ENCODE peak calls at places on chromosomes 7 and 10, in four cellular contexts. One of them, this sample, is unnamed.
A peak's percentile ranks its signal among the peaks of the same experiment; 100 is the strongest.

GRCh38 chr7:140214075-140214684 is 37.4 kb upstream of the KDM7A start:
- DNase-seq in HepG2: peak; percentile 42
- DNase-seq in GM12878: peak; percentile 43
- DNase-seq in K562: no peak
- DNase-seq in this sample: no peak

GRCh38 chr10:124741281-124741921 is 2.8 kb downstream of the FAM53B start:
- DNase-seq in GM12878: no peak
- DNase-seq in HepG2: peak; percentile 80
- DNase-seq in K562: peak; percentile 76
- DNase-seq in this sample: peak; percentile 88

GRCh38 chr10:101576229-101576863 is 11.7 kb downstream of the POLL start:
- DNase-seq in GM12878: no peak
- DNase-seq in K562: peak; percentile 58
- DNase-seq in HepG2: no peak
- DNase-seq in this sample: no peak

GRCh38 chr7:116786791-116787443 is 75.5 kb upstream of the CAPZA2 start:
- DNase-seq in HepG2: peak; percentile 47
- DNase-seq in GM12878: peak; percentile 58
- DNase-seq in K562: no peak
- DNase-seq in this sample: no peak

GRCh38 chr10:117165557-117166419 is 27.7 kb upstream of the VAX1 start:
- DNase-seq in HepG2: no peak
- DNase-seq in K562: peak; percentile 64
- DNase-seq in GM12878: no peak
- DNase-seq in this sample: peak; percentile 86

GRCh38 chr7:143299840-143300239 is 11.7 kb downstream of the CASP2 start:
- DNase-seq in HepG2: peak; percentile 36
- DNase-seq in GM12878: no peak
- DNase-seq in K562: peak; percentile 64
- DNase-seq in this sample: peak; percentile 73

GRCh38 chr7:73530800-73531199 is 8.7 kb upstream of the BAZ1B start:
- DNase-seq in HepG2: no peak
- DNase-seq in GM12878: no peak
- DNase-seq in K562: peak; percentile 35
- DNase-seq in this sample: no peak

GRCh38 chr10:19302117-19302516 is 253.5 kb downstream of the MALRD1 start:
- DNase-seq in HepG2: no peak
- DNase-seq in GM12878: no peak
- DNase-seq in K562: no peak
- DNase-seq in this sample: no peak

GRCh38 chr10:84237199-84238051 is 3.9 kb downstream of the LRIT1 start:
- DNase-seq in HepG2: no peak
- DNase-seq in GM12878: no peak
- DNase-seq in K562: peak; percentile 62
- DNase-seq in this sample: peak; percentile 84

GRCh38 chr7:90412458-90413184 is 9.4 kb downstream of the CLDN12 start:
- DNase-seq in K562: peak; percentile 15
- DNase-seq in GM12878: no peak
- DNase-seq in HepG2: peak; percentile 44
- DNase-seq in this sample: peak; percentile 54

GRCh38 chr7:145681646-145682045 is 435.0 kb upstream of the CNTNAP2 start:
- DNase-seq in GM12878: no peak
- DNase-seq in HepG2: no peak
- DNase-seq in K562: no peak
- DNase-seq in this sample: no peak

GRCh38 chr7:66867198-66867790 is 53.7 kb upstream of the TMEM248 start:
- DNase-seq in HepG2: peak; percentile 11
- DNase-seq in GM12878: no peak
- DNase-seq in K562: no peak
- DNase-seq in this sample: no peak

GRCh38 chr10:35643976-35644799 is 2.1 kb upstream of the FZD8 start:
- DNase-seq in K562: no peak
- DNase-seq in HepG2: no peak
- DNase-seq in GM12878: no peak
- DNase-seq in this sample: peak; percentile 32

GRCh38 chr7:94330474-94331027 is 64.1 kb upstream of the COL1A2 start:
- DNase-seq in GM12878: no peak
- DNase-seq in HepG2: no peak
- DNase-seq in K562: no peak
- DNase-seq in this sample: no peak

GRCh38 chr10:23534328-23534727 is 95.5 kb downstream of the OTUD1 start:
- DNase-seq in HepG2: no peak
- DNase-seq in K562: no peak
- DNase-seq in GM12878: no peak
- DNase-seq in this sample: no peak

GRCh38 chr7:25496394-25497103 is 268.3 kb upstream of the NPVF start:
- DNase-seq in HepG2: no peak
- DNase-seq in K562: peak; percentile 20
- DNase-seq in GM12878: peak; percentile 39
- DNase-seq in this sample: no peak

GRCh38 chr7:33649476-33650441 is 255.6 kb upstream of the BMPER start:
- DNase-seq in HepG2: no peak
- DNase-seq in GM12878: no peak
- DNase-seq in K562: no peak
- DNase-seq in this sample: no peak

GRCh38 chr7:155052982-155053381 is 17.1 kb upstream of the HTR5A start:
- DNase-seq in GM12878: no peak
- DNase-seq in HepG2: no peak
- DNase-seq in K562: no peak
- DNase-seq in this sample: no peak

GRCh38 chr7:33798671-33799325 is 106.5 kb upstream of the BMPER start:
- DNase-seq in HepG2: no peak
- DNase-seq in K562: no peak
- DNase-seq in GM12878: no peak
- DNase-seq in this sample: no peak

GRCh38 chr7:95865716-95866371 is 93.5 kb downstream of the DYNC1I1 start:
- DNase-seq in GM12878: no peak
- DNase-seq in K562: no peak
- DNase-seq in HepG2: peak; percentile 25
- DNase-seq in this sample: no peak

GRCh38 chr10:52814506-52814905 is 41.9 kb upstream of the MBL2 start:
- DNase-seq in K562: no peak
- DNase-seq in HepG2: no peak
- DNase-seq in GM12878: no peak
- DNase-seq in this sample: no peak

GRCh38 chr10:52818019-52818418 is 45.4 kb upstream of the MBL2 start:
- DNase-seq in HepG2: peak; percentile 51
- DNase-seq in K562: no peak
- DNase-seq in GM12878: peak; percentile 37
- DNase-seq in this sample: no peak

GRCh38 chr10:52820316-52820715 is 47.7 kb upstream of the MBL2 start:
- DNase-seq in K562: no peak
- DNase-seq in HepG2: no peak
- DNase-seq in GM12878: no peak
- DNase-seq in this sample: no peak
- TF ChIP-seq CREM in K562: no peak
- TF ChIP-seq CREM in HepG2: no peak
- TF ChIP-seq CREM in GM12878: no peak
- TF ChIP-seq CREM in this sample: no peak

DNA sequence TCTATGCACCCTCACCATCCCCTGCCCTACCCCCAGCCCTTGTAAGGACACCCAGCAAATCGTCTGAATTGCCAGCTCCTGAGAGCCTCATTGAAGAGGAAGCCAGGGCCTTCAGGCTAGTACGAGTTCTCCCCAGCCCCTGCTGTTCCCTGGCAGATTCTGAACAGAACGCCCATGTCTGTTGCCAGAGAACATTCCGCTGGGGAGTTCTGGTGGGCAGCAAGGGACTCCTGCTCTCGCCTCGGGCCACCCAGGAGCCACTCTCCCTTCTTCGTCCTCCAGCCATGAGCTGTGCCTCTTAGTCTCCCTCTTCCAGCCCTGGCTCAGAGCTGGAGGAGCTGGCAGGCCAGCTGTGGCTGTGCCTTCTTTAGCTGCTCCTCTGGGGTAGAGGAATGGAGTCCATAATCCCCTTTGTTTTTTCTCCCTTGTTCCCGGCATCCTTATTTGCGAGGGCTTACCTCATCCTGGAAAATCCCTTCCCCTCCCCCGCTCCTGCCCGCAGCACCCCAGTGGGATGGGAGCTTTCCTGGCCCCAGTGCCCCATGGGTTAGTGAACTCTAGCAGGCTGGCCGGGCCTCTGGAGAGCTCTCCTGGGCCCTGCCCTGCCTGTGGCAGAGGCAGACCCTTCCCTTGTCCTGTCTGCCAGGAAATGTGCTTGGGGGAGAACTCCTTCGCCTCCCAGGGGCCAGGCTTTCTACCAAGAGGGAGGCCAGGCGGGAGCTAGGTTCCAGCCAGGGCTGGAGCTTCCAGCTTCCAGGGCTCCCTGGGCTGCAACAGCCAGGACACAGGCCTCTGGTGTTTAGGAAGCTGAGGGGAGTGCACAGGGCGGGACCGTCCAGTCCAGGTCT is 16.6 kb upstream of the TRIM8 start:
- DNase-seq in HepG2: peak; percentile 49
- DNase-seq in GM12878: no peak
- DNase-seq in K562: no peak
- DNase-seq in this sample: peak; percentile 73
- TF ChIP-seq CREM in HepG2: no peak
- TF ChIP-seq CREM in GM12878: no peak
- TF ChIP-seq CREM in K562: no peak
- TF ChIP-seq CREM in this sample: no peak

DNA sequence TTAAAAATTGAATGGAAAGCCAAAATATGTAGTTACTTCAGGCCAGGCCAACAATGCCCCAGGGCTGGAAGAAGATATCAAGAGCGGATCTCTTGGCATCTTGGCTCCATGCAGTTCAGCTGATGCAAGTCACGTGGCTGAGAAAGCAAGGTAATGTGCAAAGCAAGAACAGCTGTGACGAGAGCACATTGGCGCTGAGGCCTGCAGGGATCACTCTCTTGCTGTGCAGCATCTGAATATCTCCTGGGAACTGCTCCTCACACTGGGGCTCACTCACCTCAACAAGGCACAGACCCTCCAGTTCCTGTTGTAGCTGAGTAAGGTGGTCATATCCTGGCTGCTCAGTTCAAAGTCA is 14.0 kb downstream of the AKR1B1 start:
- DNase-seq in GM12878: no peak
- DNase-seq in HepG2: no peak
- DNase-seq in K562: no peak
- DNase-seq in this sample: no peak
- TF ChIP-seq CREM in GM12878: no peak
- TF ChIP-seq CREM in HepG2: no peak
- TF ChIP-seq CREM in K562: no peak
- TF ChIP-seq CREM in this sample: no peak

GRCh38 chr10:129280103-129280502 is 186.9 kb upstream of the MGMT start:
- DNase-seq in K562: no peak
- DNase-seq in HepG2: no peak
- DNase-seq in GM12878: no peak
- DNase-seq in this sample: no peak

GRCh38 chr10:129277080-129277479 is 190.0 kb upstream of the MGMT start:
- DNase-seq in K562: no peak
- DNase-seq in HepG2: no peak
- DNase-seq in GM12878: no peak
- DNase-seq in this sample: no peak

GRCh38 chr10:129274928-129275474 is 192.0 kb upstream of the MGMT start:
- DNase-seq in GM12878: no peak
- DNase-seq in HepG2: no peak
- DNase-seq in K562: peak; percentile 5
- DNase-seq in this sample: peak; percentile 77

GRCh38 chr10:129275886-129276285 is 191.2 kb upstream of the MGMT start:
- DNase-seq in HepG2: no peak
- DNase-seq in GM12878: no peak
- DNase-seq in K562: no peak
- DNase-seq in this sample: no peak

DNA sequence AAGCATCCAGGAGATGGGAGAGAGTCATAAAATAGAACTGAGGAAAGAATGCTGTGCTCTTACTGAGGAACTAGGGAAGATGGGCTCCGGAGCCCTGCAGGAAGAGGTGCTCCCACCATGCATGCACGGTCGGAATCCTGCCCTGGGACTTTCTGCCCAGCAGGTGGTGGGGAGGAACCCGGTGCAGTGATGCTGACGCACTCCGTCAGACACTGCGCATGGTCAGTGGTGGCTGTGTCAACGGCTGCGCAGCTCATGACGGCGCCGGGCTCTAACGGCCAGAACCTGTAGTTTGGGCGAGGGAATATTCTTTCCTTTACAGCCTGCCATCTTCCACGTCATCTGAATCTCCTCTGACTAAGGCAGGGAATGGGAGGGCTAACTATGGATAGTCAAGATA is 189.2 kb upstream of the MGMT start:
- DNase-seq in GM12878: no peak
- DNase-seq in K562: no peak
- DNase-seq in HepG2: no peak
- DNase-seq in this sample: no peak
- TF ChIP-seq CREM in GM12878: no peak
- TF ChIP-seq CREM in K562: no peak
- TF ChIP-seq CREM in HepG2: no peak
- TF ChIP-seq CREM in this sample: no peak

GRCh38 chr7:19675816-19676215 is 33.0 kb downstream of the POLR1F start:
- DNase-seq in GM12878: no peak
- DNase-seq in K562: no peak
- DNase-seq in HepG2: no peak
- DNase-seq in this sample: no peak

GRCh38 chr7:19677201-19677600 is 31.6 kb downstream of the POLR1F start:
- DNase-seq in K562: no peak
- DNase-seq in GM12878: no peak
- DNase-seq in HepG2: no peak
- DNase-seq in this sample: no peak

GRCh38 chr7:19681596-19681995 is 27.2 kb downstream of the POLR1F start:
- DNase-seq in HepG2: no peak
- DNase-seq in GM12878: no peak
- DNase-seq in K562: no peak
- DNase-seq in this sample: no peak
- TF ChIP-seq CREM in HepG2: no peak
- TF ChIP-seq CREM in GM12878: no peak
- TF ChIP-seq CREM in K562: no peak
- TF ChIP-seq CREM in this sample: no peak

GRCh38 chr10:99344715-99345114 is 15.6 kb downstream of the CNNM1 start:
- DNase-seq in HepG2: no peak
- DNase-seq in K562: no peak
- DNase-seq in GM12878: no peak
- DNase-seq in this sample: no peak
- TF ChIP-seq CREM in HepG2: no peak
- TF ChIP-seq CREM in K562: no peak
- TF ChIP-seq CREM in GM12878: no peak
- TF ChIP-seq CREM in this sample: no peak

GRCh38 chr7:134954197-134955082 is 31.9 kb upstream of the AGBL3 start:
- DNase-seq in GM12878: peak; percentile 15
- DNase-seq in K562: peak; percentile 35
- DNase-seq in HepG2: peak; percentile 16
- DNase-seq in this sample: no peak
- TF ChIP-seq CREM in GM12878: no peak
- TF ChIP-seq CREM in K562: no peak
- TF ChIP-seq CREM in HepG2: no peak
- TF ChIP-seq CREM in this sample: no peak